ENCODE peak calls at places on chromosomes 3 and 15, in ten cellular contexts. One of them, this sample, is unnamed.

GRCh38 chr3:139312959-139313358 is 30.9 kb upstream of the MRPS22 start:
- DNase-seq in ovary: peak
- DNase-seq in CD14-positive monocyte: no peak
- DNase-seq in astrocyte of the spinal cord: no peak
- DNase-seq in heart right ventricle: no peak
- DNase-seq in transverse colon: no peak
- DNase-seq in RWPE1: peak
- DNase-seq in left ventricle myocardium inferior: no peak
- DNase-seq in omental fat pad: no peak
- DNase-seq in PC-3: peak
- DNase-seq in this sample: peak

GRCh38 chr3:16181361-16181760 is 6.9 kb downstream of the GALNT15 start:
- DNase-seq in heart right ventricle: peak
- DNase-seq in left ventricle myocardium inferior: peak
- DNase-seq in astrocyte of the spinal cord: no peak
- DNase-seq in PC-3: no peak
- DNase-seq in CD14-positive monocyte: peak
- DNase-seq in RWPE1: no peak
- DNase-seq in ovary: no peak
- DNase-seq in transverse colon: peak
- DNase-seq in omental fat pad: peak
- DNase-seq in this sample: peak

GRCh38 chr15:47609693-47610092 is 107.6 kb upstream of the SEMA6D start:
- DNase-seq in left ventricle myocardium inferior: no peak
- DNase-seq in heart right ventricle: no peak
- DNase-seq in astrocyte of the spinal cord: no peak
- DNase-seq in ovary: no peak
- DNase-seq in RWPE1: no peak
- DNase-seq in CD14-positive monocyte: no peak
- DNase-seq in transverse colon: peak
- DNase-seq in omental fat pad: no peak
- DNase-seq in PC-3: no peak
- DNase-seq in this sample: no peak

GRCh38 chr3:194472290-194472920 is 14.4 kb downstream of the ATP13A3 start:
- DNase-seq in astrocyte of the spinal cord: peak
- DNase-seq in CD14-positive monocyte: no peak
- DNase-seq in heart right ventricle: no peak
- DNase-seq in ovary: no peak
- DNase-seq in PC-3: peak
- DNase-seq in left ventricle myocardium inferior: no peak
- DNase-seq in omental fat pad: no peak
- DNase-seq in transverse colon: no peak
- DNase-seq in RWPE1: peak
- DNase-seq in this sample: peak

GRCh38 chr3:170997966-170998913 is 28.3 kb downstream of the SLC2A2 start:
- DNase-seq in heart right ventricle: no peak
- DNase-seq in astrocyte of the spinal cord: peak
- DNase-seq in RWPE1: no peak
- DNase-seq in CD14-positive monocyte: no peak
- DNase-seq in left ventricle myocardium inferior: no peak
- DNase-seq in transverse colon: peak
- DNase-seq in PC-3: no peak
- DNase-seq in omental fat pad: no peak
- DNase-seq in ovary: no peak
- DNase-seq in this sample: no peak

GRCh38 chr15:84748274-84749110 is at the start of gene ZNF592:
- DNase-seq in astrocyte of the spinal cord: peak
- DNase-seq in ovary: peak
- DNase-seq in RWPE1: peak
- DNase-seq in left ventricle myocardium inferior: peak
- DNase-seq in heart right ventricle: peak
- DNase-seq in CD14-positive monocyte: peak
- DNase-seq in omental fat pad: no peak
- DNase-seq in PC-3: peak
- DNase-seq in transverse colon: peak
- DNase-seq in this sample: peak

GRCh38 chr3:152550284-152550683 is 281.6 kb downstream of the MBNL1 start:
- DNase-seq in left ventricle myocardium inferior: no peak
- DNase-seq in CD14-positive monocyte: no peak
- DNase-seq in PC-3: no peak
- DNase-seq in ovary: no peak
- DNase-seq in astrocyte of the spinal cord: no peak
- DNase-seq in transverse colon: no peak
- DNase-seq in RWPE1: no peak
- DNase-seq in heart right ventricle: no peak
- DNase-seq in omental fat pad: no peak
- DNase-seq in this sample: no peak

GRCh38 chr15:28021281-28022039 is 77.7 kb downstream of the OCA2 start:
- DNase-seq in omental fat pad: peak
- DNase-seq in transverse colon: peak
- DNase-seq in heart right ventricle: no peak
- DNase-seq in ovary: peak
- DNase-seq in astrocyte of the spinal cord: peak
- DNase-seq in RWPE1: peak
- DNase-seq in left ventricle myocardium inferior: peak
- DNase-seq in PC-3: peak
- DNase-seq in CD14-positive monocyte: no peak
- DNase-seq in this sample: no peak

GRCh38 chr15:47945869-47946666 is 174.7 kb upstream of the SLC24A5 start:
- DNase-seq in PC-3: no peak
- DNase-seq in astrocyte of the spinal cord: no peak
- DNase-seq in transverse colon: no peak
- DNase-seq in ovary: no peak
- DNase-seq in RWPE1: no peak
- DNase-seq in heart right ventricle: no peak
- DNase-seq in left ventricle myocardium inferior: no peak
- DNase-seq in omental fat pad: no peak
- DNase-seq in CD14-positive monocyte: no peak
- DNase-seq in this sample: no peak

GRCh38 chr3:50610181-50610971 is 1.2 kb downstream of the CISH start:
- DNase-seq in heart right ventricle: no peak
- DNase-seq in ovary: peak
- DNase-seq in omental fat pad: peak
- DNase-seq in PC-3: no peak
- DNase-seq in RWPE1: no peak
- DNase-seq in CD14-positive monocyte: no peak
- DNase-seq in transverse colon: peak
- DNase-seq in left ventricle myocardium inferior: peak
- DNase-seq in astrocyte of the spinal cord: no peak
- DNase-seq in this sample: peak

GRCh38 chr15:88612186-88612796 is 8.8 kb upstream of the AEN start:
- DNase-seq in heart right ventricle: no peak
- DNase-seq in transverse colon: no peak
- DNase-seq in left ventricle myocardium inferior: no peak
- DNase-seq in CD14-positive monocyte: no peak
- DNase-seq in omental fat pad: no peak
- DNase-seq in PC-3: no peak
- DNase-seq in RWPE1: no peak
- DNase-seq in ovary: no peak
- DNase-seq in astrocyte of the spinal cord: no peak
- DNase-seq in this sample: no peak

GRCh38 chr3:27431116-27431515 is 53.1 kb downstream of the SLC4A7 start:
- DNase-seq in PC-3: peak
- DNase-seq in omental fat pad: no peak
- DNase-seq in RWPE1: peak
- DNase-seq in ovary: no peak
- DNase-seq in heart right ventricle: no peak
- DNase-seq in transverse colon: no peak
- DNase-seq in CD14-positive monocyte: no peak
- DNase-seq in left ventricle myocardium inferior: no peak
- DNase-seq in astrocyte of the spinal cord: peak
- DNase-seq in this sample: peak

GRCh38 chr3:51887620-51888019 is 12.2 kb upstream of the IQCF5 start:
- DNase-seq in omental fat pad: no peak
- DNase-seq in transverse colon: no peak
- DNase-seq in RWPE1: peak
- DNase-seq in astrocyte of the spinal cord: no peak
- DNase-seq in CD14-positive monocyte: no peak
- DNase-seq in PC-3: peak
- DNase-seq in left ventricle myocardium inferior: no peak
- DNase-seq in ovary: no peak
- DNase-seq in heart right ventricle: no peak
- DNase-seq in this sample: peak

GRCh38 chr15:82790321-82790720 is 15.5 kb downstream of the FSD2 start:
- DNase-seq in ovary: no peak
- DNase-seq in astrocyte of the spinal cord: no peak
- DNase-seq in RWPE1: no peak
- DNase-seq in omental fat pad: no peak
- DNase-seq in transverse colon: peak
- DNase-seq in heart right ventricle: no peak
- DNase-seq in CD14-positive monocyte: no peak
- DNase-seq in left ventricle myocardium inferior: no peak
- DNase-seq in PC-3: no peak
- DNase-seq in this sample: no peak

GRCh38 chr3:143135150-143135549 is 15.6 kb downstream of the CHST2 start:
- DNase-seq in heart right ventricle: no peak
- DNase-seq in omental fat pad: no peak
- DNase-seq in RWPE1: peak
- DNase-seq in CD14-positive monocyte: peak
- DNase-seq in astrocyte of the spinal cord: peak
- DNase-seq in left ventricle myocardium inferior: no peak
- DNase-seq in ovary: no peak
- DNase-seq in transverse colon: no peak
- DNase-seq in PC-3: peak
- DNase-seq in this sample: peak

DNA sequence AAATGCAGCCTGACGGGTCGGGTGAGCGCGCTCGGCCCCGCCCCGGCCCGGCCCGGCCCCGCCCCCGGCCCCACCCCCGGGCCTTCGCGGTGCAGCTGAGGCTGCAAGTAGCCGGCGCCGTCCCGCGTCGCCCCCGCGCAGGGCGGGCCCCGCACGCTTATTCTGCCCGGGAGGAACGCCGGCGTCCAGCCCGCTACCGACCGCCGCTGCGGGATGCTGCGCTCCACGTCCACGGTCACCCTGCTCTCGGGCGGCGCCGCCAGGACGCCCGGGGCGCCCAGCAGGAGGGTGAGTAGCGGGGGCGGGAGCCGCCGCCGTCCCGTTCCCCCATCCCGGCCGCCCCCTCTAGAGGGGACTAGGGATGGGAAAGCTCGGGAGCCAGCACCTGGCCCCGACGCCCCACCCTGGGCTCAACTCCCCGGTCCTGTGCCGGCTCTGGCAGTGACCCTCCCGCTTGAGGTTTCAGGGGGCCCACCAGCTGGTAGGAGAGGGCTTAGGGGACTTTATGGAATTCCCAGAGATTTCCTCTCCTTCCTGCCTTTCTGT is at the start of gene MYZAP:
- DNase-seq in RWPE1: peak
- DNase-seq in omental fat pad: no peak
- DNase-seq in heart right ventricle: peak
- DNase-seq in transverse colon: peak
- DNase-seq in left ventricle myocardium inferior: peak
- DNase-seq in PC-3: peak
- DNase-seq in ovary: peak
- DNase-seq in CD14-positive monocyte: no peak
- DNase-seq in astrocyte of the spinal cord: no peak
- DNase-seq in this sample: peak
- TF ChIP-seq CTCF in RWPE1: no peak
- TF ChIP-seq CTCF in omental fat pad: no peak
- TF ChIP-seq CTCF in heart right ventricle: no peak
- TF ChIP-seq CTCF in transverse colon: no peak
- TF ChIP-seq CTCF in left ventricle myocardium inferior: peak
- TF ChIP-seq CTCF in PC-3: no peak
- TF ChIP-seq CTCF in ovary: no peak
- TF ChIP-seq CTCF in CD14-positive monocyte: no peak
- TF ChIP-seq CTCF in astrocyte of the spinal cord: no peak
- TF ChIP-seq CTCF in this sample: no peak

GRCh38 chr15:33182278-33182905 is 12.1 kb downstream of the FMN1 start:
- DNase-seq in ovary: no peak
- DNase-seq in left ventricle myocardium inferior: no peak
- DNase-seq in CD14-positive monocyte: no peak
- DNase-seq in omental fat pad: no peak
- DNase-seq in PC-3: no peak
- DNase-seq in heart right ventricle: no peak
- DNase-seq in astrocyte of the spinal cord: no peak
- DNase-seq in RWPE1: no peak
- DNase-seq in transverse colon: no peak
- DNase-seq in this sample: no peak
- TF ChIP-seq CTCF in ovary: no peak
- TF ChIP-seq CTCF in left ventricle myocardium inferior: no peak
- TF ChIP-seq CTCF in CD14-positive monocyte: no peak
- TF ChIP-seq CTCF in omental fat pad: no peak
- TF ChIP-seq CTCF in PC-3: no peak
- TF ChIP-seq CTCF in heart right ventricle: no peak
- TF ChIP-seq CTCF in astrocyte of the spinal cord: no peak
- TF ChIP-seq CTCF in RWPE1: no peak
- TF ChIP-seq CTCF in transverse colon: no peak
- TF ChIP-seq CTCF in this sample: no peak

DNA sequence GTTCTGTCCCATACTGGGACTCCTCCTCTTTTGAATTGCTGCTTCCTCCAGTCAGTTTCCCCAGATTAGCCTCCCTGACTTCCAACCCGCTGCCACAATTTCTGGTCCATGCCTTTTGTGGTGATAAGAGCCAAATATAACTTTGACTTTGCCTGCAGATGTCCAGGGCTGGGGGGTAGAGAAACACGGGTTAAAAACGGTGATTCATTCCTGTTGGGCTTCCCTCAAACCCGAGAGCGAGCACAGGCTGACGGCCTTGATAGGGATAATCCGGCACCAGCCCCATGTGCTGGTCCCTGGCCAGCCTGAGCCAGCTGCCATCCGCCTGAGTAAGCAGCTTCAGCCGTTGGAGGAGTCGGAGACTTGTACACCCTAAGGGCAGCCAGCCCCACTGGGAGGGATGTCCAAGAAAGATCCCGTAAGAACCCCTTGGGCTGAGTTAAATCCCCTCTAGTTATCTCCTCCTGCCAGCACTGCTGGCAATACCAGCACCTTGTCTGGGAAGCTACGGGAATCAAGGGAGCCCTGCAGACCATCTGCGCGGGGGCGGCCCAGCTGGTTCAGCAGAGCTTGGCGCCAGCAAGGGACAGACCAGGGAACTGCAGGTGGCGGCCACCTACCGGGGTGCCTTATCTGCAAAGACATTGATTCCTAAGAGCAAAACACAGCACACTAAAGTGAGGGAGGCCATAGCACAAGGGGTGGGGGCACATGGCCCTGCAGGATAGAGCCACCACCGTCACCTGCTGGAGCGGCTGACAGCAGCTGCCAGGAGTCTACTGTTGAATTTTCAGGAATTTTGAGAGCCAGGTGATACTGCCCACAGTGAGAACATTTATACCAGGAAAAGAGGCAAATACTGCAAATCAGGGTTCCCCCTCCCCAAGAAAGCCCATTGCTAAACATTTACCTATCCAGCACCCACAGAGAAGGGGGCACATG is 18.1 kb downstream of the CSPG4 start:
- DNase-seq in PC-3: peak
- DNase-seq in transverse colon: peak
- DNase-seq in RWPE1: peak
- DNase-seq in omental fat pad: no peak
- DNase-seq in left ventricle myocardium inferior: peak
- DNase-seq in astrocyte of the spinal cord: peak
- DNase-seq in heart right ventricle: peak
- DNase-seq in ovary: peak
- DNase-seq in CD14-positive monocyte: no peak
- DNase-seq in this sample: peak
- TF ChIP-seq CTCF in PC-3: peak
- TF ChIP-seq CTCF in transverse colon: peak
- TF ChIP-seq CTCF in RWPE1: peak
- TF ChIP-seq CTCF in omental fat pad: no peak
- TF ChIP-seq CTCF in left ventricle myocardium inferior: peak
- TF ChIP-seq CTCF in astrocyte of the spinal cord: peak
- TF ChIP-seq CTCF in heart right ventricle: peak
- TF ChIP-seq CTCF in ovary: no peak
- TF ChIP-seq CTCF in CD14-positive monocyte: peak
- TF ChIP-seq CTCF in this sample: peak

GRCh38 chr3:128470134-128470915 is 3.6 kb upstream of the DNAJB8 start:
- DNase-seq in astrocyte of the spinal cord: no peak
- DNase-seq in CD14-positive monocyte: no peak
- DNase-seq in transverse colon: no peak
- DNase-seq in heart right ventricle: no peak
- DNase-seq in RWPE1: no peak
- DNase-seq in ovary: no peak
- DNase-seq in PC-3: no peak
- DNase-seq in omental fat pad: no peak
- DNase-seq in left ventricle myocardium inferior: no peak
- DNase-seq in this sample: no peak
- TF ChIP-seq CTCF in astrocyte of the spinal cord: no peak
- TF ChIP-seq CTCF in CD14-positive monocyte: no peak
- TF ChIP-seq CTCF in transverse colon: no peak
- TF ChIP-seq CTCF in heart right ventricle: no peak
- TF ChIP-seq CTCF in RWPE1: no peak
- TF ChIP-seq CTCF in ovary: no peak
- TF ChIP-seq CTCF in PC-3: no peak
- TF ChIP-seq CTCF in omental fat pad: no peak
- TF ChIP-seq CTCF in left ventricle myocardium inferior: no peak
- TF ChIP-seq CTCF in this sample: no peak

This sample was measured in MCF 10A.